ENCODE peak calls at places on chromosome 15, in four cellular contexts. A is mucosa of descending colon, J is endothelial cell of umbilical vein, F is brain microvascular endothelial cell. Q is an unnamed sample.

GRCh38 chr15:94064676-94065313 is 166.6 kb upstream of the MCTP2 start:
- DNase-seq in A (no peak), J (no peak), F (no peak), Q (no peak)

GRCh38 chr15:98834976-98835375 is 172.6 kb downstream of the PGPEP1L start:
- DNase-seq in F (no peak), A (no peak), J (no peak), Q (no peak)

GRCh38 chr15:84034831-84035753 is 200.5 kb upstream of the GOLGA6L4 start:
- DNase-seq in J (no peak), F (peak), A (no peak), Q (no peak)

GRCh38 chr15:31474059-31474868 is 147.6 kb downstream of the KLF13 start:
- DNase-seq in F (no peak), A (no peak), J (no peak), Q (no peak)

GRCh38 chr15:67303490-67304363 is 49.1 kb downstream of the IQCH start:
- DNase-seq in A (no peak), J (peak), F (peak), Q (no peak)

GRCh38 chr15:23395030-23395692 is 40.6 kb downstream of the GOLGA8S start:
- DNase-seq in F (no peak), J (no peak), A (no peak), Q (no peak)

GRCh38 chr15:40912478-40912877 is 16.7 kb upstream of the DLL4 start:
- DNase-seq in A (no peak), F (no peak), J (no peak), Q (no peak)

GRCh38 chr15:77810180-77810579 is 177.5 kb upstream of the LINGO1 start:
- DNase-seq in A (no peak), F (no peak), J (no peak), Q (no peak)

GRCh38 chr15:69576035-69576526 is 123.5 kb downstream of the RPLP1 start:
- DNase-seq in A (peak), F (no peak), J (peak), Q (peak)

GRCh38 chr15:76815421-76815820 is 89.7 kb downstream of the SCAPER start:
- DNase-seq in J (no peak), A (no peak), F (no peak), Q (no peak)

GRCh38 chr15:31230630-31231485 is 95.8 kb upstream of the KLF13 start:
- DNase-seq in J (no peak), F (no peak), A (peak), Q (no peak)

GRCh38 chr15:83698294-83698693 is 44.4 kb downstream of the ADAMTSL3 start:
- DNase-seq in J (no peak), A (peak), F (peak), Q (no peak)

GRCh38 chr15:101675015-101675414 is 22.8 kb upstream of the TM2D3 start:
- DNase-seq in A (no peak), F (peak), J (no peak), Q (no peak)

GRCh38 chr15:68725736-68726135 is 95.0 kb downstream of the ANP32A start:
- DNase-seq in A (peak), J (no peak), F (no peak), Q (no peak)

GRCh38 chr15:56586206-56586605 is 121.3 kb upstream of the MNS1 start:
- DNase-seq in F (no peak), J (no peak), A (no peak), Q (no peak)

GRCh38 chr15:48413304-48413703 is 82.1 kb downstream of the DUT start:
- DNase-seq in J (no peak), F (no peak), A (no peak), Q (no peak)

GRCh38 chr15:25331404-25331803 is 107.4 kb downstream of the UBE3A start:
- DNase-seq in A (no peak), J (no peak), F (no peak), Q (no peak)

GRCh38 chr15:55088207-55088606 is 108.5 kb downstream of the RSL24D1 start:
- DNase-seq in F (no peak), J (no peak), A (no peak), Q (no peak)

GRCh38 chr15:85473455-85473854 is 93.1 kb downstream of the AKAP13 start:
- DNase-seq in J (no peak), A (no peak), F (peak), Q (no peak)

GRCh38 chr15:31392761-31393401 is 66.2 kb downstream of the KLF13 start:
- DNase-seq in F (no peak), J (no peak), A (peak), Q (no peak)

GRCh38 chr15:68650901-68651709 is 72.3 kb downstream of the CORO2B start:
- DNase-seq in F (no peak), J (peak), A (peak), Q (peak)

GRCh38 chr15:32124726-32125125 is 94.4 kb downstream of the CHRNA7 start:
- DNase-seq in J (no peak), A (no peak), F (no peak), Q (no peak)

GRCh38 chr15:76533060-76533955 is 196.7 kb downstream of the ISL2 start:
- DNase-seq in A (no peak), F (no peak), J (no peak), Q (no peak)

GRCh38 chr15:99340347-99340746 is 89.1 kb downstream of the LRRC28 start:
- DNase-seq in F (no peak), J (no peak), A (no peak), Q (no peak)

GRCh38 chr15:41494190-41494921 is 682 bp downstream of the ITPKA start:
- DNase-seq in F (no peak), J (no peak), A (peak), Q (peak)

GRCh38 chr15:99385865-99386264 is 134.6 kb downstream of the LRRC28 start:
- DNase-seq in F (peak), J (peak), A (peak), Q (no peak)

GRCh38 chr15:27365441-27365840 is 394.5 kb downstream of the GABRG3 start:
- DNase-seq in J (no peak), A (no peak), F (no peak), Q (no peak)

GRCh38 chr15:90315276-90315982 is 36.7 kb upstream of the ZNF774 start:
- DNase-seq in A (peak), J (peak), F (no peak), Q (no peak)

GRCh38 chr15:85837881-85838280 is 43.2 kb upstream of the KLHL25 start:
- DNase-seq in F (no peak), A (peak), J (no peak), Q (no peak)

GRCh38 chr15:65110676-65111292 is 4.2 kb downstream of the UBAP1L start:
- DNase-seq in A (no peak), J (peak), F (peak), Q (no peak)

DNA sequence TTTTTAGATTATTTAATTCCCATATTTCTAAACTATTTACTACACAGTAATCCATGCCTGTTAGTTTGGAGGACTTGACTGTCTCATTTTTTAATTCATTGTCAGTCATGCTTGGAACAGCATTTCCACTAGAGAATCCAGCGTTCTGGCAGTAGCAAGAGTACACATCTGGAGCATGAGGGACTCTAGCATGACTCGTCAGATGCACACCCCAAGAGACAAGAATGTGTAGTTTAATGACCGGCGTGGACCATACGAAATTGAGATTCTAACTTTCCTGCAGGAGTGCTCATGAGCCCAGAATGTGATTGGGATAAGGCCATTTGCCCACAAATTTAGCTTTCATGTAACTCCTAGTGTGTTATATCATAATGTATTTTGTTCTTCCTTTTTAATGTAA is 48.9 kb downstream of the ASB7 start:
- DNase-seq in A (no peak), F (peak), J (no peak), Q (no peak)
- TF ChIP-seq CTCF in A (no peak), F (peak), J (no peak), Q (no peak)

GRCh38 chr15:92020765-92021164 is 167.3 kb downstream of the SLCO3A1 start:
- DNase-seq in A (no peak), J (no peak), F (no peak), Q (no peak)

GRCh38 chr15:92019706-92020105 is 166.2 kb downstream of the SLCO3A1 start:
- DNase-seq in A (no peak), J (no peak), F (no peak), Q (no peak)

GRCh38 chr15:92020207-92020606 is 166.7 kb downstream of the SLCO3A1 start:
- DNase-seq in F (no peak), J (no peak), A (no peak), Q (no peak)

GRCh38 chr15:92018535-92019239 is 165.2 kb downstream of the SLCO3A1 start:
- DNase-seq in J (no peak), F (no peak), A (no peak), Q (no peak)

DNA sequence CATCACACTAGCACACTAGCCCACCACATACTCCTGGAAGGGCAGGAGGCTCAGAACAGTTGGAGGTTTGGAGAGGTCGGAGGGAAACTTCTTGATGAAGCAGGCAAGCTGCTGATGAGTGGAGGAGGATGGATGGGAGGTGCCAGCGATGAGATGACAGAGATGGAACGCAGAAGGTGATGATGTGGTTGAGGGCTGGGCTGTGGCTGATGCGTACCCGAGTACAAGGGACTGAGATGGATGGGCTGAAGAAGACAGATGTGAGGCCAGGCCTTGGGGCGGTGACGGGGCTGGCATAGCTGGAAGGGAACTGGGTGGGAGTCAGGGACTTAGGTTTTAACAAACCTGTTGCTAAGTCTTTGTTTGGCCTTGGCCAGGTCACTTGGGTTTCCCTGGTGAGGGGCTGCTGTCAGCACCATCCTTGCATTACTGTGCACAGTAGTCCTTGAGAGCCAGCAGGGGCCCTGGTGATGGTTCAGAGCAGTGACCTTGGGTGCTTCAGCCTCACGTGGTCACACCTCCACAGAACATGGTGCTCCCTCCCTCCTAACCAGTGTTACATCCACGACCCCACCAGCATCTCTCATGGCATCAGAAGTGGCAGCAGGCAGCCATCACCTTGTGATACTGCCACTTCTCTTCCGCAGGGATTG is 164.5 kb downstream of the SLCO3A1 start:
- DNase-seq in A (no peak), J (no peak), F (no peak), Q (no peak)
- TF ChIP-seq CTCF in A (no peak), J (no peak), F (no peak), Q (no peak)

GRCh38 chr15:63778800-63779199 is 54.9 kb downstream of the HERC1 start:
- DNase-seq in F (no peak), A (no peak), J (no peak), Q (no peak)
- TF ChIP-seq CTCF in F (no peak), A (no peak), J (no peak), Q (no peak)

GRCh38 chr15:59736181-59736580 is 47.1 kb upstream of the BNIP2 start:
- DNase-seq in F (no peak), A (no peak), J (no peak), Q (no peak)

GRCh38 chr15:59738676-59739075 is 49.6 kb upstream of the BNIP2 start:
- DNase-seq in A (no peak), J (no peak), F (no peak), Q (no peak)

GRCh38 chr15:59746777-59747176 is 57.7 kb upstream of the BNIP2 start:
- DNase-seq in A (no peak), F (no peak), J (no peak), Q (no peak)

GRCh38 chr15:59739557-59740186 is 50.6 kb upstream of the BNIP2 start:
- DNase-seq in A (no peak), F (no peak), J (no peak), Q (no peak)

GRCh38 chr15:59741274-59741906 is 52.3 kb upstream of the BNIP2 start:
- DNase-seq in A (no peak), F (peak), J (no peak), Q (no peak)
- TF ChIP-seq CTCF in A (no peak), F (peak), J (peak), Q (no peak)

GRCh38 chr15:49889525-49889924 is 229.5 kb downstream of the ATP8B4 start:
- DNase-seq in A (no peak), F (no peak), J (no peak), Q (no peak)

GRCh38 chr15:49887604-49888340 is 231.3 kb downstream of the ATP8B4 start:
- DNase-seq in A (no peak), J (no peak), F (no peak), Q (no peak)

GRCh38 chr15:49888341-49888693 is 230.7 kb downstream of the ATP8B4 start:
- DNase-seq in J (no peak), A (no peak), F (no peak), Q (no peak)

GRCh38 chr15:49890689-49891088 is 228.3 kb downstream of the ATP8B4 start:
- DNase-seq in A (peak), F (no peak), J (no peak), Q (no peak)

GRCh38 chr15:49888727-49889126 is 230.3 kb downstream of the ATP8B4 start:
- DNase-seq in F (no peak), A (no peak), J (no peak), Q (no peak)
- TF ChIP-seq CTCF in F (no peak), A (no peak), J (no peak), Q (no peak)

DNA sequence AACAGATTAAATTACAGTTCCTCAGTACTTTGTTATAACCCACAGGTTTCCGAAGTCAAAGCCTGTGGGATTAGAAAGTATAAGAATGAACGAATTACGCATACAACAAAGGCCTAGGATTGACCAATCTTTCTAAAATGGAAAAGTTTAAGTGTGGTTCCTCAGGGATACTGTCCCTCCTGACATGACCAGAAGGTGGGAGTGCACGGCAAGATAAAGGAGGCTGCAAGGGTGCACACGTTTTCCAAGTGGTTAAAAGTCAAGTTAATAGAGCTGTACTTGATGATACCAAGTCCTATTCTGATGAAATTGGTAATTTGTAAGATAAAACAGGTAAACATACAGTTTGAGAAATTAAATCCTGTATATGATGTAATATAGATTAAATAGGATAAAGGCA is 96.2 kb downstream of the ALDH1A2 start:
- DNase-seq in A (no peak), J (peak), F (peak), Q (no peak)
- TF ChIP-seq CTCF in A (no peak), J (no peak), F (peak), Q (no peak)

GRCh38 chr15:80588801-80589200 is 106.3 kb upstream of the ABHD17C start:
- DNase-seq in J (peak), F (peak), A (no peak), Q (no peak)

GRCh38 chr15:80587816-80588456 is 107.2 kb upstream of the ABHD17C start:
- DNase-seq in F (peak), J (no peak), A (no peak), Q (no peak)

GRCh38 chr15:80585544-80586018 is 109.5 kb upstream of the ABHD17C start:
- DNase-seq in F (no peak), A (no peak), J (no peak), Q (no peak)

GRCh38 chr15:80586141-80586540 is 109.0 kb upstream of the ABHD17C start:
- DNase-seq in F (no peak), A (no peak), J (no peak), Q (no peak)

DNA sequence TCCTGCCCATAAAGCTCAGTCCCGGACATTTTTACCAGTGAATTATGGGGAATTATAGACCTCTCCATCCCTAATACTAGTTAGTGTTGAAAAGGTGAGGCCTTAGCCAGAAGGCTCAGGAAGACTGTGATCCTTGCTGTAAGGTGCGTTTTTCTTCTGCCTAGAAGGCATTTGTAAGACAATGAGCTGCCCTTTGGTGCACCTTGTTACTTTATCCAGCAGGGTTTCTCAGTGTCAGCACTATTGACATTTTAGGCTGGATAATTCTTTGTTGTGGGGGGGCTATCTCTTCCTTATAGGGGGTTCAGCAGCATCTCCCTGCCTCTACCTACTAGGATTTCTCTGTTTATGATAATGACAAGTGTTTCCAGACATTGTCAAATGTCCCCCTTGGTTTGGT is 108.1 kb upstream of the ABHD17C start:
- DNase-seq in A (no peak), J (no peak), F (no peak), Q (no peak)
- TF ChIP-seq CTCF in A (no peak), J (no peak), F (no peak), Q (no peak)

DNA sequence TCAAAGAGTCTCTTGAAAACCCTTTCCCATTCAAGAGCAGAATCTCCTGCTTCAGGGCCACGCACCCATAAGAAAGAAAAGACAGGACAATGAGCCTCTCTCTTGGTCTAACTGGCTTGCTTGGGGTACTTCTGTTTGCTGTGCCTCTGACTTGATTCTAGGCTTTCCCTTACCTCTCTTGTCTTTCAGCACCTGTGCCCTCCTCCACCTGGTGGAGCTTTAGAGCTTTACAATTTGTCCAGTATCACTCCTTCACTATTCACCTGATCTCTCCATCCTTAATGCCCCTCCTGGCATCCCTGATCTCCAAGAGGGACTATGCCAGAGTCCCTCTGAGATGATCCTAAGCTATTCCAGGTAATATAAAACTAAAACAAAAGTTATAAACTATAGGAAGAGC is 252.6 kb downstream of the NTRK3 start:
- DNase-seq in J (no peak), A (no peak), F (no peak), Q (no peak)
- TF ChIP-seq CTCF in J (no peak), A (no peak), F (no peak), Q (no peak)

DNA sequence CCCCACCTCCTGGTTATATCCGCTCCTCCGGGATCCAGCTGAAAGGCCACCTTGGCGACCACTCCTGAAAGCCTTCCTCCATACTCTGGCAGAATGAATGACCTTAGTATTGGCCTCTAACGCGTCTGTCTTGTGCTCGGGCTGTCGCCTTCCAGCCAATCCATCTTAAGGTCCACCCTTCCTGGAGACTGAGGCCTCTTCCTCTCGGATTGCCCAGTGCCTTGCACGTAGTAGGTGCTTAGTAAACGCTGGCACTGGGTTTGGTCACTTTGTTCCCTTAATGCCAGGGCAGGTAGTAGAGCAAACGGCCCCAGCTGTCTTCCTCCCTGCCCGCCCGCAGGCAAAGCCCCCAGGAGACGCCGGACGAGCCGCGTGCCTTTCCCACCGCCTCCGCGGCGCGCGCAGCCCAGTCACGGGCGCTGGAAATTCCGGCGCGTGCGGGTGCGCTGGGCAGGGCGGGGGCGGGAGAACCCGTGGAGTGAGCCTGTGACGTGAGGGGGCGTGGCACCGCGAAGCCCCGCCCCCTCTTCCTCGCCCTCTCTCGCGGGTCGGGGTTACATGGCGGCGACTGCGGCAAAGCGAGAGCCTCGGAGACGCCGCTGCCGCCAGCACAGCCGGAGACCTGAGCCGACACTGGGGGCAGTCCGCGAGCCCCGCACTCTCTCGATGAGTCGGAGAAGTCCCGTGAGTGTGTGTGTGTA is at the start of gene MAPK6:
- DNase-seq in A (peak), J (peak), F (peak), Q (peak)
- TF ChIP-seq CTCF in A (no peak), J (no peak), F (no peak), Q (no peak)